ENCODE peak calls at places on chromosome 2, in seven cellular contexts. L, R, F, T, B, W and O are unnamed samples. For H3K9me3, the result is how much of the 10 kb centered on the place peaks cover.

GRCh38 chr2:133791191-133791590 is 222.9 kb upstream of the NCKAP5 start:
- DNase-seq in L (no peak), R (no peak), B (no peak), F (no peak), T (no peak), W (no peak), O (no peak)

GRCh38 chr2:232622563-232622962 is 10.8 kb upstream of the EFHD1 start:
- DNase-seq in F (no peak), T (no peak), W (no peak), L (no peak), R (no peak), B (no peak), O (no peak)

GRCh38 chr2:19611491-19612332 is 253.3 kb upstream of the OSR1 start:
- DNase-seq in B (peak), R (no peak), W (no peak), T (no peak), L (peak), F (no peak), O (no peak)

GRCh38 chr2:101387151-101387807 is at the start of gene CREG2:
- DNase-seq in L (peak), F (peak), B (peak), W (no peak), R (peak), T (peak), O (peak)

GRCh38 chr2:210169871-210170441 is 1.3 kb downstream of the KANSL1L start:
- DNase-seq in L (no peak), W (no peak), R (no peak), B (no peak), T (no peak), F (peak), O (no peak)

GRCh38 chr2:126972272-126972626 is 73.6 kb downstream of the TEX51 start:
- DNase-seq in B (no peak), R (no peak), F (no peak), W (no peak), L (no peak), T (no peak), O (no peak)

GRCh38 chr2:233758168-233758567 is 1.9 kb upstream of the UGT1A1 start:
- DNase-seq in F (no peak), B (no peak), T (no peak), L (no peak), W (no peak), R (no peak), O (no peak)

GRCh38 chr2:126761981-126762878 is 106.3 kb downstream of the GYPC start:
- DNase-seq in F (peak), W (no peak), B (no peak), R (no peak), T (no peak), L (no peak), O (no peak)

GRCh38 chr2:126513033-126513432 is 142.9 kb upstream of the GYPC start:
- DNase-seq in L (no peak), R (no peak), W (no peak), T (no peak), F (no peak), B (no peak), O (no peak)

GRCh38 chr2:233426619-233427342 is 72.5 kb downstream of the DGKD start:
- DNase-seq in R (no peak), T (no peak), L (no peak), F (no peak), W (no peak), B (peak), O (no peak)

GRCh38 chr2:98188351-98189046 is 101.5 kb downstream of the VWA3B start:
- DNase-seq in L (no peak), B (peak), R (no peak), F (no peak), W (no peak), T (no peak), O (no peak)

GRCh38 chr2:39059366-39059952 is 61.4 kb downstream of the SOS1 start:
- DNase-seq in R (peak), W (no peak), T (no peak), L (peak), B (peak), F (no peak), O (no peak)

GRCh38 chr2:156896294-156896693 is 361.2 kb upstream of the GALNT5 start:
- DNase-seq in W (no peak), T (no peak), F (no peak), R (no peak), L (no peak), B (no peak), O (no peak)

GRCh38 chr2:48412409-48413259 is 117.3 kb upstream of the STON1 start:
- DNase-seq in W (no peak), B (no peak), T (no peak), L (no peak), R (no peak), F (no peak), O (no peak)

GRCh38 chr2:237895544-237896506 is 36.4 kb downstream of the RAMP1 start:
- DNase-seq in W (no peak), L (no peak), R (no peak), B (no peak), F (peak), T (no peak), O (peak)

GRCh38 chr2:4533806-4534205 is 830.4 kb downstream of the DCDC2C start:
- DNase-seq in W (no peak), B (no peak), T (no peak), L (no peak), F (no peak), R (no peak), O (no peak)

GRCh38 chr2:4530231-4530630 is 826.9 kb downstream of the DCDC2C start:
- DNase-seq in L (no peak), T (no peak), R (no peak), F (no peak), B (no peak), W (no peak), O (no peak)

GRCh38 chr2:4528773-4529172 is 825.4 kb downstream of the DCDC2C start:
- DNase-seq in T (no peak), B (no peak), L (no peak), W (no peak), R (no peak), F (no peak), O (no peak)

DNA sequence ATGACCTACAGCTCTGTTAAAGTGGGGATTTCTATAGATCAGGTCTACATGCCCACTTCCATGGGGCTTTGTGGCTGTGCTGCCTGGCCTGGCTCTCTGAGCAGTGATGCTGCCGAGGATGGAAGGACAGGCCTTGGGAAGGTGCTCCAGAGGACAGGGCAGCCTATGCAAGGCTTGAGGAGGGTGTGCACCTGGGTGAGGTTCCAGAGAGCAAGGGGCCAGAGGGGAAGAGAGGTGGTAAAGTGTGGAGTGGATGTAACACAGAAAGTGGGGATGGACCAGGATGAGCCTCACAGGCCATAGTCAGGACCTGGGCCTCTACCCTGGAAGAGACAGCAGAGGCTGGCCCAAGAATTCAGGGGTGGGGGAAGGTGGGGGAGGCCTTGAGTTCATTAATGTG is 826.4 kb downstream of the DCDC2C start:
- DNase-seq in F (no peak), R (no peak), L (no peak), T (no peak), B (no peak), W (no peak), O (no peak)
- H3K9me3 ChIP-seq in F (under half), R (under half), L (under half), T (under half), B (under half), W (under half), O (under half)

DNA sequence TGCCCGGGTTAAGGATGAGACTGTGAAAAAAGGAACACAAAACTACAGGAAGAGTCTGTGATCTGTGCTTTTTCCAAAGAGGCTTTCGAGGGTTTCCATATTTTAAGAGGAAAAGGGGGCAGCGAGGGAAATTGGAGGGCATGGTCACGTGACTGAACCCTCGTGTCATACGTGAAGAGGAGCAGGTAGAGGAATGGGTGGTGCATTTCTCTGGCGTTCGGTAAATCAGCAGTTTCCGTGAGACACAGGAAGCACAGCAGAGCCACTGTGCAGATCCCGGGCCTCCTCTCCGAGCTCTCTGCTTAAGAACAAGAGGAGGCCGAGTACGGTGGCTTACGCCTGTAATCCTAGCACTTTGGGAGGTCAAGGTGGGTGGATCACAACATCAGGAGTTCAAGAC is 219.7 kb downstream of the NDUFA10 start:
- DNase-seq in F (no peak), W (no peak), T (no peak), B (no peak), R (no peak), L (no peak), O (peak)
- H3K9me3 ChIP-seq in F (under half), W (under half), T (under half), B (under half), R (under half), L (under half), O (under half)

DNA sequence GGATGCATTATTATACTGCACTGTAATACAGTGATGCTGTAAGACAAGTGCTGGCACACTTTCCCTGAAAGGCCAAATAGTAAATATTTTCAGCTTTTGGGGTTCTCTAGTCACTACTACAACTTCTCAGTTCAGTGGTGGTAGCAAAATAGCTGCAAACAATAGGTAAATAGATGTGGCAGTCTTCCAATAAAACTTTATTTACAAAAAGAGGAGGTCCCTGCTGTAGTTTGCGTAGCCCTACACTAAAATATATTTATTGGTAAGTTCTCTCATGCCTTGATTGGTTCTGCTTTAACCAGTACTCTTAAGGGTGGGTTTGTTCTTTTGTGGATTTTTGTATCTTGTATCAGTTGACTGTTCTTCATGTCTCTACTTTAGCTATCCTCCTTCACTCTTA is 7.8 kb downstream of the GLS start:
- DNase-seq in T (no peak), L (no peak), F (no peak), B (no peak), W (no peak), R (no peak), O (no peak)
- H3K9me3 ChIP-seq in T (under half), L (under half), F (under half), B (under half), W (under half), R (under half), O (under half)

DNA sequence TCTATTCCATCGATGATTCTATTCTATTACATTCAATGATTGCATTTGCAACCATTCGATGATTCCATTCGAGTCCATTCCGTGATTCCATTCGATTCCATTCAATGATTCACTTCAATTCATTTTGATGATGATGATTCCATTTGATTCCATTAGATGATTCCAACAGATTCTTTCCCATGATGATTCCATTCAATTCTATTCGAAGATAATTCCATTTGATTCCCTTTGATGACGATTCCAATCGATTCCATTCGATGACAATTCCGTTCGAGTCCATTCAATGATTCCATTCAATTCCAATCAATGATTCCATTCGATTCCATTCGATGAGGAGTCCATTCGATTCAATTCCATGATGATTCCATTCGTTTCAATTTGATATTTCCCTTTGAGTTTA is 1088.8 kb downstream of the RPIA start:
- DNase-seq in T (no peak), R (no peak), L (no peak), W (no peak), F (no peak), B (no peak), O (no peak)
- H3K9me3 ChIP-seq in T (under half), R (half or more), L (under half), W (under half), F (half or more), B (half or more), O (under half)

DNA sequence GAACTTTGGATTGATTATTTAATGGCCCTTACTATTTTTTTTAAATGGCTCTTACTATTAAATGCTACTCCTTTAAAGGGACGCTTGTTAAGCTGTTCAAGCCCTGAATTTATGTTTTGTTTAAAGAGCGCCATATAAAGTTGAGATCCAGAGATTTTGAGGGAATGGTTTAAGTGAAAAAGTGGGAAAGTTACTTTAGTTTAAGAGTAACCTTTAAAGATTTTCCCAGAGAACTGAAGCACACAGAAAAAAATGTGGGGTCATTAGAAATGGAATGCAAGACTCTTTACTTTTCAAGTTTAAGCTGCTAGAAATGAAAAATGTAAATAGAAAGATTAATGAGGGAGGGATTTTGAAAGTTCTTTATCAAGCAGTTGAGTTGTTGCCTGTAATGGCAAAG is 93.1 kb downstream of the KCNS3 start:
- DNase-seq in W (no peak), T (no peak), F (no peak), L (no peak), B (no peak), R (no peak), O (no peak)
- H3K9me3 ChIP-seq in W (under half), T (under half), F (under half), L (under half), B (under half), R (under half), O (under half)

GRCh38 chr2:184527058-184527457 is 71.3 kb upstream of the ZNF804A start:
- DNase-seq in T (no peak), B (no peak), R (no peak), F (no peak), L (no peak), W (no peak), O (no peak)
- H3K9me3 ChIP-seq in T (under half), B (under half), R (under half), F (under half), L (under half), W (under half), O (under half)

DNA sequence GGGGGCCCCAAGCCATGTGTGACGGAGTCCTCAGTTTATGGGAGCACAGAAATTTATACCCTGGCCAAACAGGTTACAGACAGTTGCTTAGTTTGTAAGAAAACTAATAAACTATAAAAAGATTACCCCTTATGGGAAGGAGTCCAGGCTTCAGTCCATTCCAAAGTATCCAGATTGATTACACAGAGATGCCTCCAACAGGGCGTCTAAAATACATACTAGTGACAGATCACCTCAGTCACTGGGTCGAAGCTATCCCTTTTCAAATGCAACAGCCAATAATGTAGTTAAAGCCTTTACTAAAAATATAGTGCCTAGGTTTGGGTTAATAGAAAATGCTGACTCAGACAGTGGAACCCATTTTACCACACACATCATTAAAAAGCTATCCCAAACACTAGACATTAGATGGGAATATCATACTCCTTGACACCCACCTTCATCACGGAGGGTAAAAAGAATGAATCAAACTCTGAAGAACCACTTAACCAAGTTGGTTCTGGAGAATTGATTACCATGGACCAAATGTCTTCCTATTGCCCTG is 10.7 kb downstream of the PRPF40A start:
- DNase-seq in L (no peak), W (no peak), R (no peak), T (no peak), F (no peak), B (no peak), O (no peak)
- H3K9me3 ChIP-seq in L (under half), W (under half), R (under half), T (under half), F (under half), B (under half), O (under half)

GRCh38 chr2:196365132-196365531 is 193.8 kb upstream of the STK17B start:
- DNase-seq in F (no peak), W (no peak), R (no peak), L (no peak), B (no peak), T (no peak), O (no peak)
- H3K9me3 ChIP-seq in F (under half), W (under half), R (under half), L (under half), B (under half), T (under half), O (under half)